ENCODE peak calls at places on chromosomes 5 and 9, in five cellular contexts. I is sigmoid colon, O is choroid plexus epithelial cell, R is cardiac fibroblast, S is endothelial cell of umbilical vein. T is an unnamed sample.
A peak's percentile ranks its signal among the peaks of the same experiment; 100 is the strongest.

GRCh38 chr5:67908145-67908765 is 307.3 kb upstream of the PIK3R1 start:
- DNase-seq in I (no peak), O (no peak), R (no peak), S (no peak), T (no peak)

GRCh38 chr5:138568061-138568824 is 7.0 kb downstream of the HSPA9 start:
- DNase-seq in I (no peak), O (peak; percentile 36), R (no peak), S (no peak), T (no peak)

GRCh38 chr9:98709968-98710965 is 1.5 kb upstream of the GABBR2 start:
- DNase-seq in I (no peak), O (peak; percentile 71), R (peak; percentile 78), S (peak; percentile 34), T (peak; percentile 81)

GRCh38 chr9:71446081-71446480 is 322.2 kb downstream of the CEMIP2 start:
- DNase-seq in I (no peak), O (no peak), R (no peak), S (no peak), T (no peak)

GRCh38 chr9:15146121-15146820 is 160.7 kb downstream of the TTC39B start:
- DNase-seq in I (no peak), O (no peak), R (no peak), S (no peak), T (no peak)

GRCh38 chr9:120310035-120310434 is 269.9 kb downstream of the CDK5RAP2 start:
- DNase-seq in I (no peak), O (no peak), R (no peak), S (no peak), T (no peak)

GRCh38 chr9:134440636-134441226 is 114.5 kb downstream of the RXRA start:
- DNase-seq in I (no peak), O (no peak), R (no peak), S (no peak), T (no peak)

GRCh38 chr5:138824516-138824915 is 50.6 kb downstream of the LRRTM2 start:
- DNase-seq in I (no peak), O (no peak), R (peak; percentile 59), S (peak; percentile 44), T (no peak)

GRCh38 chr5:150255659-150256415 is 33.7 kb downstream of the CAMK2A start:
- DNase-seq in I (no peak), O (peak; percentile 55), R (peak; percentile 70), S (peak; percentile 41), T (no peak)

GRCh38 chr9:134313470-134313869 is 12.8 kb upstream of the RXRA start:
- DNase-seq in I (peak; percentile 47), O (no peak), R (no peak), S (no peak), T (no peak)

GRCh38 chr9:77019010-77019809 is at the start of gene FOXB2:
- DNase-seq in I (no peak), O (no peak), R (no peak), S (no peak), T (peak; percentile 72)

GRCh38 chr5:32504923-32505596 is 60.5 kb upstream of the ZFR start:
- DNase-seq in I (peak; percentile 91), O (peak; percentile 98), R (peak; percentile 96), S (peak; percentile 95), T (peak; percentile 50)

GRCh38 chr9:75149841-75150241 is 61.5 kb downstream of the OSTF1 start:
- DNase-seq in I (no peak), O (peak; percentile 28), R (no peak), S (no peak), T (no peak)

GRCh38 chr9:33289501-33289900 is 815 bp upstream of the NFX1 start:
- DNase-seq in I (no peak), O (peak; percentile 19), R (peak; percentile 29), S (peak; percentile 23), T (peak; percentile 57)

GRCh38 chr5:37553720-37554402 is 174.7 kb downstream of the WDR70 start:
- DNase-seq in I (peak; percentile 71), O (peak; percentile 85), R (peak; percentile 69), S (peak; percentile 86), T (no peak)

GRCh38 chr5:79488775-79489174 is 25.2 kb downstream of the HOMER1 start:
- DNase-seq in I (no peak), O (peak; percentile 66), R (peak; percentile 39), S (no peak), T (no peak)

GRCh38 chr9:10250200-10250599 is 362.6 kb downstream of the PTPRD start:
- DNase-seq in I (no peak), O (peak; percentile 78), R (peak; percentile 27), S (no peak), T (no peak)

GRCh38 chr9:108412755-108413154 is 443.0 kb downstream of the ACTL7B start:
- DNase-seq in I (no peak), O (peak; percentile 10), R (no peak), S (no peak), T (peak; percentile 86)

GRCh38 chr5:124849774-124850173 is 103.3 kb upstream of the ZNF608 start:
- DNase-seq in I (no peak), O (no peak), R (no peak), S (no peak), T (no peak)

GRCh38 chr5:14034991-14035390 is 90.5 kb upstream of the DNAH5 start:
- DNase-seq in I (no peak), O (no peak), R (no peak), S (no peak), T (peak; percentile 63)

GRCh38 chr5:123080215-123080614 is 8.8 kb upstream of the PRDM6 start:
- DNase-seq in I (no peak), O (no peak), R (no peak), S (no peak), T (no peak)

GRCh38 chr9:89610391-89610925 is 5.6 kb downstream of the GADD45G start:
- DNase-seq in I (no peak), O (no peak), R (no peak), S (no peak), T (no peak)

GRCh38 chr5:164898705-164899104 is 1393.3 kb downstream of the MAT2B start:
- DNase-seq in I (no peak), O (no peak), R (no peak), S (no peak), T (no peak)

GRCh38 chr5:180047667-180048066 is 23.9 kb downstream of the RNF130 start:
- DNase-seq in I (peak; percentile 77), O (peak; percentile 93), R (peak; percentile 48), S (peak; percentile 40), T (no peak)

GRCh38 chr5:134603059-134603458 is 29.6 kb downstream of the SAR1B start:
- DNase-seq in I (no peak), O (peak; percentile 68), R (peak; percentile 29), S (no peak), T (no peak)

GRCh38 chr5:133938932-133939331 is 29.5 kb downstream of the C5orf15 start:
- DNase-seq in I (no peak), O (no peak), R (no peak), S (peak; percentile 27), T (no peak)

GRCh38 chr9:137453643-137454081 is 5.5 kb downstream of the NSMF start:
- DNase-seq in I (peak; percentile 93), O (peak; percentile 87), R (peak; percentile 85), S (peak; percentile 78), T (peak; percentile 95)

GRCh38 chr5:139141841-139142240 is 56.3 kb downstream of the SIL1 start:
- DNase-seq in I (peak; percentile 85), O (peak; percentile 95), R (peak; percentile 87), S (peak; percentile 90), T (no peak)

GRCh38 chr5:34043099-34043876 is at the start of gene C1QTNF3:
- DNase-seq in I (peak; percentile 75), O (no peak), R (no peak), S (peak; percentile 14), T (no peak)

GRCh38 chr9:95103385-95104087 is 214.0 kb downstream of the FANCC start:
- DNase-seq in I (peak; percentile 76), O (no peak), R (no peak), S (no peak), T (peak; percentile 77)

GRCh38 chr5:59039296-59040006 is 456.6 kb downstream of the RAB3C start:
- DNase-seq in I (peak; percentile 92), O (peak; percentile 84), R (peak; percentile 82), S (peak; percentile 77), T (peak; percentile 86)

GRCh38 chr5:59037453-59038168 is 454.7 kb downstream of the RAB3C start:
- DNase-seq in I (no peak), O (peak; percentile 30), R (peak; percentile 27), S (no peak), T (no peak)

GRCh38 chr5:59039003-59039295 is 456.1 kb downstream of the RAB3C start:
- DNase-seq in I (no peak), O (no peak), R (no peak), S (peak; percentile 10), T (peak; percentile 78)

GRCh38 chr5:59037041-59037440 is 454.2 kb downstream of the RAB3C start:
- DNase-seq in I (no peak), O (peak; percentile 36), R (no peak), S (no peak), T (no peak)

GRCh38 chr5:59038169-59039002 is 455.5 kb downstream of the RAB3C start:
- DNase-seq in I (peak; percentile 66), O (peak; percentile 34), R (peak; percentile 40), S (no peak), T (no peak)
- TF ChIP-seq CTCF in I (no peak), O (peak; percentile 8), R (no peak), S (no peak), T (no peak)

GRCh38 chr9:2809692-2810423 is 34.0 kb downstream of the PUM3 start:
- DNase-seq in I (no peak), O (peak; percentile 95), R (peak; percentile 98), S (peak; percentile 62), T (peak; percentile 78)
- H3K4me3 ChIP-seq in I (no peak overlapping the region), O (no peak overlapping the region), R (no peak overlapping the region), S (no peak overlapping the region), T (peak overlapping the region; percentile 37)

DNA sequence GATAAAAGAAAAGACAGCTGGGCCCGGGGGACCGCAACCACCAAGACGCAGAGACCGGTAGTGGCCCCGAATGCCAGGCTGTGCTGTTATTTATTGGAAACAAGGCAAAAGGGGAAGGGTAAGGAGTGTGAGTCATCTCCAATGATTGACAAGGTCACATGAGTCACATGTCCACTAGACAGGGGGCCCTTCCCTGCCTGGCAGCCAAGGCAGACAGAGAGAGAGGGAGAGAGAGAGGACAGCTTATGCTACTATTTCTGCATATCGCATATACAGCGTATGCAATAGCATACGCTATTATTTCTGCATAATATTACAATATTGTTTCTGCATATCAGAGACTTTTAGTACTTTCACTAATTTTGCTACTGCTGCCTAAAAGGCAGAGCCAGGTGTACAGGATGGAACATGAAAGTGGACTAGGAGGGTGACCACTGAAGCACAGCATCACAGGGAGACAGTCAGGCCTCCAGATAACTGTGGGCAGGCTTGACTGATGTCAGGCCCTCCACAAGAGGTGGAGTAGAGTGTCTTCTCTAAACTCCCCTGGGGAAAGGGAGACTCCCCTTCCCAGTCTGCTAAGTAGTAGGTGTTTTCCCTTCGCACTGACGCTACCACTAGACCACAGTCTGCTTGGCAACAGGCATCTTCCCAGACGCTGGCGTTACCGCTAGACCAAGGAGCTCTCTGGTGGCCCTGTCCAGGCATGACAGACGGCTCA is 50.3 kb downstream of the RFX3 start:
- DNase-seq in I (no peak), O (no peak), R (no peak), S (peak; percentile 23), T (no peak)
- TF ChIP-seq CTCF in I (no peak), O (no peak), R (no peak), S (no peak), T (no peak)

GRCh38 chr5:149141957-149142851 is 911 bp downstream of the ABLIM3 start:
- DNase-seq in I (no peak), O (peak; percentile 58), R (peak; percentile 62), S (peak; percentile 62), T (no peak)
- H3K4me3 ChIP-seq in I (peak overlapping the region; percentile 59), O (peak overlapping the region; percentile 78), R (peak overlapping the region; percentile 63), S (peak overlapping the region; percentile 61), T (peak overlapping the region; percentile 79)

GRCh38 chr5:108278285-108279240 is 103.3 kb downstream of the FBXL17 start:
- DNase-seq in I (peak; percentile 65), O (no peak), R (no peak), S (no peak), T (peak; percentile 65)
- TF ChIP-seq CTCF in I (no peak), O (no peak), R (no peak), S (no peak), T (peak; percentile 69)